ENCODE peak calls at places on chromosomes 13 and 19, in nine cellular contexts. L, A, Y, G, W, K, R, C and M are unnamed samples.

GRCh38 chr19:461664-462551 is 1.1 kb upstream of the SHC2 start:
- DNase-seq in L (no peak), A (no peak), Y (no peak), G (no peak), W (no peak), K (no peak), R (no peak), C (no peak), M (no peak)

GRCh38 chr19:31307270-31307669 is 42.0 kb downstream of the TSHZ3 start:
- DNase-seq in L (no peak), A (no peak), Y (no peak), G (no peak), W (no peak), K (no peak), R (no peak), C (no peak), M (no peak)

GRCh38 chr19:46818812-46819211 is 30.4 kb upstream of the SLC1A5 start:
- DNase-seq in L (no peak), A (peak; percentile 10), Y (no peak), G (no peak), W (no peak), K (no peak), R (no peak), C (no peak), M (peak; percentile 62)

GRCh38 chr19:29609636-29610035 is 3.6 kb downstream of the POP4 start:
- DNase-seq in L (no peak), A (no peak), Y (no peak), G (no peak), W (no peak), K (no peak), R (no peak), C (no peak), M (no peak)

GRCh38 chr19:1526066-1526778 is 2.3 kb downstream of the PLK5 start:
- DNase-seq in L (no peak), A (no peak), Y (no peak), G (no peak), W (no peak), K (no peak), R (no peak), C (no peak), M (no peak)

GRCh38 chr13:26051231-26052135 is at the start of gene SHISA2:
- DNase-seq in L (peak; percentile 62), A (peak; percentile 90), Y (no peak), G (peak; percentile 81), W (peak; percentile 60), K (peak; percentile 67), R (peak; percentile 47), C (no peak), M (peak; percentile 62)

GRCh38 chr13:80274643-80275042 is 66.3 kb downstream of the SPRY2 start:
- DNase-seq in L (no peak), A (no peak), Y (no peak), G (no peak), W (no peak), K (no peak), R (no peak), C (no peak), M (no peak)

GRCh38 chr13:113129480-113129879 is 6.9 kb downstream of the F10 start:
- DNase-seq in L (no peak), A (no peak), Y (no peak), G (no peak), W (peak; percentile 41), K (no peak), R (no peak), C (no peak), M (no peak)

GRCh38 chr13:44470623-44471562 is 97.3 kb downstream of the SERP2 start:
- DNase-seq in L (no peak), A (no peak), Y (no peak), G (peak; percentile 32), W (no peak), K (no peak), R (peak; percentile 51), C (no peak), M (no peak)

GRCh38 chr13:81017525-81018152 is 676.7 kb upstream of the SPRY2 start:
- DNase-seq in L (peak; percentile 45), A (peak; percentile 39), Y (peak; percentile 13), G (peak; percentile 58), W (no peak), K (peak; percentile 28), R (peak; percentile 86), C (peak; percentile 48), M (no peak)

GRCh38 chr19:13094771-13095392 is 7.8 kb downstream of the LYL1 start:
- DNase-seq in L (no peak), A (no peak), Y (no peak), G (no peak), W (no peak), K (peak; percentile 76), R (peak; percentile 43), C (no peak), M (no peak)

GRCh38 chr19:33377586-33378475 is 4.3 kb downstream of the CEBPG start:
- DNase-seq in L (no peak), A (peak; percentile 38), Y (no peak), G (peak; percentile 41), W (no peak), K (no peak), R (no peak), C (no peak), M (no peak)

GRCh38 chr13:39603424-39603947 is 493 bp upstream of the LHFPL6 start:
- DNase-seq in L (no peak), A (peak; percentile 29), Y (no peak), G (peak; percentile 62), W (no peak), K (no peak), R (peak; percentile 44), C (no peak), M (peak; percentile 88)

GRCh38 chr13:66266761-66267160 is 963.4 kb downstream of the PCDH9 start:
- DNase-seq in L (no peak), A (no peak), Y (no peak), G (no peak), W (no peak), K (no peak), R (no peak), C (no peak), M (no peak)

GRCh38 chr19:3358919-3359849 is 7.2 kb upstream of the NFIC start:
- DNase-seq in L (peak; percentile 78), A (peak; percentile 90), Y (no peak), G (peak; percentile 70), W (peak; percentile 85), K (peak; percentile 96), R (peak; percentile 50), C (no peak), M (peak; percentile 41)

GRCh38 chr19:16258440-16258903 is 60.8 kb downstream of the AP1M1 start:
- DNase-seq in L (peak; percentile 45), A (no peak), Y (no peak), G (no peak), W (peak; percentile 81), K (no peak), R (no peak), C (no peak), M (peak; percentile 61)

GRCh38 chr19:13156968-13157882 is 7.0 kb downstream of the IER2 start:
- DNase-seq in L (no peak), A (no peak), Y (no peak), G (no peak), W (no peak), K (peak; percentile 26), R (no peak), C (no peak), M (no peak)

GRCh38 chr13:29165840-29166239 is 345.7 kb downstream of the MTUS2 start:
- DNase-seq in L (no peak), A (no peak), Y (no peak), G (no peak), W (no peak), K (no peak), R (no peak), C (no peak), M (no peak)

GRCh38 chr13:44906230-44906629 is 83.0 kb downstream of the NUFIP1 start:
- DNase-seq in L (no peak), A (no peak), Y (no peak), G (no peak), W (no peak), K (no peak), R (no peak), C (no peak), M (no peak)

GRCh38 chr19:32928806-32929205 is 43.0 kb downstream of the CEP89 start:
- DNase-seq in L (no peak), A (no peak), Y (no peak), G (no peak), W (no peak), K (no peak), R (no peak), C (no peak), M (no peak)

GRCh38 chr13:95326695-95327094 is 25.4 kb upstream of the ABCC4 start:
- DNase-seq in L (no peak), A (no peak), Y (no peak), G (no peak), W (no peak), K (no peak), R (no peak), C (no peak), M (no peak)

GRCh38 chr13:113209880-113210421 is 538 bp downstream of the CUL4A start:
- DNase-seq in L (no peak), A (peak; percentile 68), Y (no peak), G (peak; percentile 60), W (peak; percentile 80), K (peak; percentile 80), R (peak; percentile 30), C (no peak), M (peak; percentile 53)

GRCh38 chr19:35767288-35768081 is 7.9 kb upstream of the ARHGAP33 start:
- DNase-seq in L (no peak), A (peak; percentile 7), Y (no peak), G (no peak), W (no peak), K (no peak), R (no peak), C (no peak), M (no peak)

GRCh38 chr19:47227347-47228167 is 3.4 kb downstream of the BBC3 start:
- DNase-seq in L (no peak), A (peak; percentile 84), Y (peak; percentile 88), G (peak; percentile 94), W (peak; percentile 94), K (peak; percentile 89), R (peak; percentile 92), C (peak; percentile 85), M (peak; percentile 95)

GRCh38 chr19:36103040-36103626 is 7.8 kb upstream of the OVOL3 start:
- DNase-seq in L (no peak), A (no peak), Y (no peak), G (no peak), W (no peak), K (no peak), R (no peak), C (no peak), M (no peak)

GRCh38 chr13:50244913-50245574 is 229.8 kb downstream of the KCNRG start:
- DNase-seq in L (no peak), A (peak; percentile 82), Y (peak; percentile 39), G (peak; percentile 88), W (no peak), K (peak; percentile 32), R (no peak), C (peak; percentile 64), M (peak; percentile 30)

GRCh38 chr19:927044-927706 is 1.3 kb downstream of the ARID3A start:
- DNase-seq in L (no peak), A (peak; percentile 61), Y (no peak), G (no peak), W (peak; percentile 90), K (peak; percentile 79), R (no peak), C (no peak), M (peak; percentile 39)